ENCODE peak calls at places on chromosomes 11 and 22, in nine cellular contexts. U, L, M, F, K, I, W, C and E are unnamed samples.

GRCh38 chr22:44392446-44392921 is 79.7 kb upstream of the SHISAL1 start:
- DNase-seq in K (no peak), M (no peak), W (no peak), U (no peak), L (no peak), C (no peak), I (peak), F (no peak), E (no peak)

GRCh38 chr11:44614281-44614680 is 48.8 kb downstream of the CD82 start:
- DNase-seq in K (no peak), U (no peak), M (no peak), L (no peak), C (no peak), F (no peak), I (no peak), W (no peak), E (no peak)

GRCh38 chr11:125214466-125215204 is 50.1 kb downstream of the PKNOX2 start:
- DNase-seq in K (no peak), C (no peak), M (no peak), I (peak), L (no peak), U (no peak), W (peak), F (no peak), E (no peak)

GRCh38 chr11:111729441-111729840 is 36.7 kb downstream of the PPP2R1B start:
- DNase-seq in L (no peak), C (no peak), F (peak), I (no peak), U (no peak), W (no peak), K (no peak), M (no peak), E (no peak)

GRCh38 chr22:40022536-40023225 is 27.9 kb downstream of the FAM83F start:
- DNase-seq in U (no peak), K (no peak), M (no peak), I (no peak), C (no peak), W (no peak), L (no peak), F (no peak), E (no peak)

GRCh38 chr11:44609028-44609782 is 43.7 kb downstream of the CD82 start:
- DNase-seq in M (no peak), L (no peak), I (no peak), C (no peak), U (no peak), K (no peak), F (no peak), W (no peak), E (no peak)

GRCh38 chr11:20367313-20367948 is 3.9 kb downstream of the HTATIP2 start:
- DNase-seq in K (no peak), M (no peak), F (peak), U (peak), I (peak), C (no peak), L (no peak), W (peak), E (peak)

GRCh38 chr22:43433904-43434600 is 22.2 kb downstream of the MPPED1 start:
- DNase-seq in M (no peak), U (no peak), W (no peak), C (no peak), L (no peak), K (no peak), I (no peak), F (no peak), E (no peak)

GRCh38 chr11:9214765-9215164 is 50.4 kb downstream of the DENND5A start:
- DNase-seq in I (no peak), W (peak), M (no peak), F (no peak), C (no peak), K (no peak), U (no peak), L (no peak), E (no peak)